ENCODE peak calls at places on chromosomes 7 and 10, in five cellular contexts. One of them, this sample, is unnamed.
A peak's percentile ranks its signal among the peaks of the same experiment; 100 is the strongest.

GRCh38 chr7:18177815-18178660 is 150.4 kb upstream of the PRPS1L1 start:
- DNase-seq in H1: no peak
- DNase-seq in K562: peak; percentile 88
- DNase-seq in HepG2: peak; percentile 48
- DNase-seq in GM12891: peak; percentile 25
- DNase-seq in this sample: peak; percentile 14

GRCh38 chr10:89047397-89047796 is 56.8 kb downstream of the FAS start:
- DNase-seq in GM12891: no peak
- DNase-seq in K562: no peak
- DNase-seq in H1: no peak
- DNase-seq in HepG2: no peak
- DNase-seq in this sample: no peak

GRCh38 chr7:98974906-98975816 is 96.8 kb downstream of the TRRAP start:
- DNase-seq in K562: no peak
- DNase-seq in HepG2: no peak
- DNase-seq in GM12891: no peak
- DNase-seq in H1: no peak
- DNase-seq in this sample: no peak

GRCh38 chr10:46551701-46552525 is 4.5 kb downstream of the GPRIN2 start:
- DNase-seq in HepG2: no peak
- DNase-seq in H1: no peak
- DNase-seq in GM12891: no peak
- DNase-seq in K562: no peak
- DNase-seq in this sample: no peak

GRCh38 chr7:140081774-140082425 is 19.1 kb upstream of the PARP12 start:
- DNase-seq in K562: no peak
- DNase-seq in GM12891: no peak
- DNase-seq in HepG2: no peak
- DNase-seq in H1: no peak
- DNase-seq in this sample: no peak

GRCh38 chr10:3263082-3263481 is 90.5 kb upstream of the PITRM1 start:
- DNase-seq in K562: no peak
- DNase-seq in H1: no peak
- DNase-seq in HepG2: no peak
- DNase-seq in GM12891: no peak
- DNase-seq in this sample: no peak

GRCh38 chr7:149776305-149776704 is 2.9 kb upstream of the ZNF467 start:
- DNase-seq in GM12891: no peak
- DNase-seq in K562: peak; percentile 71
- DNase-seq in H1: no peak
- DNase-seq in HepG2: no peak
- DNase-seq in this sample: no peak

GRCh38 chr7:90759752-90760151 is 163.6 kb downstream of the CDK14 start:
- DNase-seq in GM12891: no peak
- DNase-seq in K562: no peak
- DNase-seq in H1: no peak
- DNase-seq in HepG2: no peak
- DNase-seq in this sample: no peak

GRCh38 chr7:87263537-87263936 is 44.0 kb upstream of the TMEM243 start:
- DNase-seq in HepG2: no peak
- DNase-seq in K562: no peak
- DNase-seq in H1: no peak
- DNase-seq in GM12891: no peak
- DNase-seq in this sample: no peak

GRCh38 chr10:75191821-75192568 is 18.6 kb upstream of the VDAC2 start:
- DNase-seq in GM12891: no peak
- DNase-seq in K562: peak; percentile 89
- DNase-seq in HepG2: peak; percentile 78
- DNase-seq in H1: no peak
- DNase-seq in this sample: no peak

GRCh38 chr10:80477-81105 is 31.5 kb upstream of the TUBB8 start:
- DNase-seq in H1: no peak
- DNase-seq in HepG2: no peak
- DNase-seq in K562: no peak
- DNase-seq in GM12891: no peak
- DNase-seq in this sample: no peak

GRCh38 chr7:85021090-85021704 is 165.7 kb downstream of the SEMA3D start:
- DNase-seq in H1: no peak
- DNase-seq in HepG2: no peak
- DNase-seq in K562: peak; percentile 29
- DNase-seq in GM12891: no peak
- DNase-seq in this sample: no peak

GRCh38 chr7:153012203-153012602 is 252.7 kb downstream of the ACTR3B start:
- DNase-seq in HepG2: no peak
- DNase-seq in H1: no peak
- DNase-seq in GM12891: no peak
- DNase-seq in K562: no peak
- DNase-seq in this sample: no peak

GRCh38 chr10:23155166-23155565 is 36.9 kb upstream of the PTF1A start:
- DNase-seq in GM12891: no peak
- DNase-seq in H1: no peak
- DNase-seq in K562: no peak
- DNase-seq in HepG2: no peak
- DNase-seq in this sample: no peak

GRCh38 chr7:98133181-98133580 is 26.5 kb downstream of the LMTK2 start:
- DNase-seq in H1: no peak
- DNase-seq in K562: peak; percentile 80
- DNase-seq in HepG2: no peak
- DNase-seq in GM12891: peak; percentile 36
- DNase-seq in this sample: peak; percentile 39

GRCh38 chr10:13795653-13796555 is 209.1 kb downstream of the PRPF18 start:
- DNase-seq in HepG2: no peak
- DNase-seq in K562: no peak
- DNase-seq in GM12891: no peak
- DNase-seq in H1: no peak
- DNase-seq in this sample: no peak

GRCh38 chr10:18666810-18667209 is 7.6 kb downstream of the ARL5B start:
- DNase-seq in GM12891: no peak
- DNase-seq in K562: no peak
- DNase-seq in HepG2: peak; percentile 36
- DNase-seq in H1: no peak
- DNase-seq in this sample: no peak

GRCh38 chr7:48035967-48036478 is 680 bp downstream of the C7orf57 start:
- DNase-seq in K562: no peak
- DNase-seq in HepG2: no peak
- DNase-seq in GM12891: no peak
- DNase-seq in H1: no peak
- DNase-seq in this sample: no peak

GRCh38 chr7:71835056-71835455 is 577.1 kb downstream of the CALN1 start:
- DNase-seq in GM12891: no peak
- DNase-seq in K562: no peak
- DNase-seq in HepG2: no peak
- DNase-seq in H1: no peak
- DNase-seq in this sample: no peak

GRCh38 chr10:86113983-86114382 is 252.6 kb downstream of the GRID1 start:
- DNase-seq in K562: no peak
- DNase-seq in H1: no peak
- DNase-seq in HepG2: no peak
- DNase-seq in GM12891: no peak
- DNase-seq in this sample: no peak

GRCh38 chr7:44379366-44380178 is 54.2 kb upstream of the CAMK2B start:
- DNase-seq in HepG2: no peak
- DNase-seq in K562: peak; percentile 26
- DNase-seq in H1: no peak
- DNase-seq in GM12891: no peak
- DNase-seq in this sample: no peak

GRCh38 chr7:114973147-114973546 is 51.3 kb downstream of the MDFIC start:
- DNase-seq in HepG2: no peak
- DNase-seq in H1: no peak
- DNase-seq in K562: no peak
- DNase-seq in GM12891: no peak
- DNase-seq in this sample: no peak

GRCh38 chr7:151060113-151060415 is 675 bp downstream of the SLC4A2 start:
- DNase-seq in K562: no peak
- DNase-seq in GM12891: no peak
- DNase-seq in H1: no peak
- DNase-seq in HepG2: no peak
- DNase-seq in this sample: no peak

GRCh38 chr7:151061241-151062110 is 2.1 kb downstream of the SLC4A2 start:
- DNase-seq in HepG2: no peak
- DNase-seq in H1: no peak
- DNase-seq in GM12891: no peak
- DNase-seq in K562: peak; percentile 79
- DNase-seq in this sample: no peak

GRCh38 chr7:151062111-151062398 is 2.7 kb downstream of the SLC4A2 start:
- DNase-seq in HepG2: no peak
- DNase-seq in H1: no peak
- DNase-seq in K562: no peak
- DNase-seq in GM12891: no peak
- DNase-seq in this sample: no peak

GRCh38 chr7:151059362-151060112 is at the start of gene SLC4A2:
- DNase-seq in HepG2: peak; percentile 50
- DNase-seq in H1: no peak
- DNase-seq in GM12891: peak; percentile 96
- DNase-seq in K562: peak; percentile 94
- DNase-seq in this sample: peak; percentile 96

DNA sequence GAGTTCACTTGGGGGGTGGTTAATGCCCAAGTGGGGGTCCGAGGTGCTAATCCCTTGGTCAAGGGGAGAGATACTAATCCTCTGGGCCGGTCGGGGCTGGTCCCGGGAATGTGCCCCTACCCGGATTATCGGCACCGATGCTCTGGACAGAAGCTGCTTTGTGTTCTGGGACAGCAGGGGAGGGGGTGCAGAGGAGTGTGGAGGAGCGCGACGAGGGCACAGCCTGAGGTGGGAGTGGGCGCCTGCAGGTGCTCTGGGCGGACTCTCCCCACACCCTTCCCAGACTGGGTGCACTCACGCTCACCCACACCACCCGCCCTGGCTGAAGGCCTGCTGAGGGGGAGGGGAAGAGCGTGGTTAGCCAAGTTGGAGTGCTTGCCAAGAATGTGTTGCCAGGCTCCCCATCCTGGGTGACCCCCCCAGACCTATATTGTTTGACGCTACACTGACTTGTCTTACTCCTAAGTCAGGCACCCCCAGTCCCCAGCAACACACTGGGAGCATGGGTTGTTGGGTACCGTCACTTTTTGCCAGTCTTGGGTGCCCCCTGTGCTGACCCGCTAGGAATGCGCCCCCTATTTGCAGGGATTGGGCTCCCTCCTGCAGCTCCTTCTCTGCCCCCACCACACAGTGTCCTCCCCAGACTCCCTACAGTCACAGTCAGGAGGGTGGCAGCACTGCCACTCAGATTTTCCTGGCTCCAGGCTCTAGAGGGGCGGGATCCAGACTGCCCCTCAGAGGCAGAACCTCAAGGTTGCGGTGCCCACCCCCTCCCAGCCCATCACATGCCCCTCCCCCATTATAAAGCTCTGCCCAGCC is 1.2 kb downstream of the SLC4A2 start:
- DNase-seq in H1: no peak
- DNase-seq in HepG2: peak; percentile 42
- DNase-seq in GM12891: no peak
- DNase-seq in K562: peak; percentile 66
- DNase-seq in this sample: no peak
- TF ChIP-seq TAF1 in H1: no peak
- TF ChIP-seq TAF1 in HepG2: no peak
- TF ChIP-seq TAF1 in GM12891: no peak
- TF ChIP-seq TAF1 in K562: no peak
- TF ChIP-seq TAF1 in this sample: no peak

DNA sequence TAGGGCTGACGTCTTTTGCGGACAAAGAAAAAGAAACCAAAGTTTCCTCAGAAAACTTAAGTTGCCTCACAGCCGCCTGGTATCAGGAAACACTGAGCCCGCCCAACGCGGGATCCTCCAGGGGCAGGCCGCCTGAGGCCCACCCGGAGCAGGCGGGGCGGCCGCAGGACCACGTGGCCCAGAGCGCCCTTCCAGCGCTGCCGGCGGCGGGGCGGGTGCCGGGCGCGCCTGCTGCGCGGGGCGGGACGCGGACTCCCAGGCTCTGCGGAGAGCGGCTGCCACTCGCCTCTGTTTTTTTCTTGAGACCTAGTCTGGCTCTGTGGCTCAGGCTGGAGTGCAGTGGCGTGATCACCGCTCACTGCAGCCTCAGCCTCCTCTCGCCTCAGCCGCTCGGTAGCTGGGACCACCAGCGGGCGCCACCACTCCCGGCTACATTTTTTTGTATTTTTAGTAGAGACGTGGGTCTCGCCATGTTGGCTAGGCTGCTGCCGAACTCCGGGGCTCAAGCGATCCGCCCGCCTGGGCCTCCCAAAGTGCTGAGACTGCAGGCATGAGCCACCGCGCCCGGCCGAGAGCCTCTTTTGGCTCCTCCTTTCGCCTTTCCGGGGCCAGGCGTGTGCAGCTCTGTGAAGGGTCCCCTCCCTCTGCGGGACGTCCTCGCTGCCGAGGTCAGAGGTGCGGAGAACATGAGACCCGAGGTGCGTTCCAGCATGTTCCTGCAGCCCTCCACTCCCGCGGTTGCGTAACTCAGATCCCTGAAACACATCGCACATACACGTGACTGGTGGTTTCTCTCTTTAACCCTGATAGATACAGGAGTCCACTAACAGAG is 11.6 kb upstream of the HNRNPF start:
- DNase-seq in GM12891: peak; percentile 56
- DNase-seq in HepG2: peak; percentile 96
- DNase-seq in K562: peak; percentile 81
- DNase-seq in H1: no peak
- DNase-seq in this sample: peak; percentile 61
- TF ChIP-seq POLR2A in GM12891: peak; percentile 70
- TF ChIP-seq POLR2A in HepG2: peak; percentile 83
- TF ChIP-seq POLR2A in K562: peak; percentile 83
- TF ChIP-seq POLR2A in H1: peak; percentile 41
- TF ChIP-seq POLR2A in this sample: peak; percentile 78

GRCh38 chr7:106070201-106070551 is 41.9 kb downstream of the SYPL1 start:
- DNase-seq in HepG2: no peak
- DNase-seq in K562: no peak
- DNase-seq in GM12891: no peak
- DNase-seq in H1: no peak
- DNase-seq in this sample: no peak
- TF ChIP-seq POLR2AphosphoS5 in HepG2: no peak
- TF ChIP-seq POLR2AphosphoS5 in K562: no peak
- TF ChIP-seq POLR2AphosphoS5 in GM12891: no peak
- TF ChIP-seq POLR2AphosphoS5 in H1: no peak
- TF ChIP-seq POLR2AphosphoS5 in this sample: no peak

DNA sequence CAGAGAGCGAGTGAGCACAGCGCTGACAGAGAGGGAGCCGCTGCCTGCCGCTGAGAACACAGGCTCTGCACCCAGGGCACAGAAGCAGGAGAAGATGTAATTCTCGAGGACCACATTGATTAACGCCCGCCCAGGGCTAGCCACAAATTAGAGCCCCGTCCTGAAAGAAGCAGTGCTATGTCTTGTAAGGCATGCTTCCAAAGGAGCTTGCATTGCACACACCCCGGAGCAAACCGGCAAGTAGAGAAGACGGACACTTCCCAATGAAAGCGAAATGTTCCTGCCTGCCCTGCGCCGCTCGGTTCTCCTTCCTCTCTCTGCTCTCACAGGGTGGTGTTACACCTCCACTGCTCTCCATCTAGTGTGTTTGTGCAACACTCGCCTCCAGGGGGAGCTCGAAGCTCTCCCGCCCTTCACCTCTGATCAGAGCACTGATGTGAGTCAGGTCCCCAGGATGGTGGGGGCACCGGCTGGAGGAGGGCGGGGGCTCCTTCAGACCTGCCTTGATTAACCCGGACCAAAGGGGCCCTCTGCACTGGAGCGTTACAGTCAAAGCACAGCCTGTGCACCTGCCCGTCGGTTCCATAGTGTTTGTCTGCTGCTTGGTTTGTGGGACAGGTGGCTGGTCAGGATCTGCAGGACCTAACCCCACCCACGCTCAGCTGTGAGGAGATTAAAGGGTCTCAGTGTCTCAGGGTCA is 316.5 kb downstream of the ADARB2 start:
- DNase-seq in HepG2: peak; percentile 51
- DNase-seq in H1: peak; percentile 84
- DNase-seq in K562: peak; percentile 79
- DNase-seq in GM12891: peak; percentile 71
- DNase-seq in this sample: peak; percentile 64
- TF ChIP-seq TAF1 in HepG2: no peak
- TF ChIP-seq TAF1 in H1: no peak
- TF ChIP-seq TAF1 in K562: no peak
- TF ChIP-seq TAF1 in GM12891: no peak
- TF ChIP-seq TAF1 in this sample: no peak